ENCODE peak calls at places on chromosomes 1 and 21, in four cellular contexts. L, O, R and N are unnamed samples.

GRCh38 chr1:239630767-239631166 is 244.4 kb downstream of the CHRM3 start:
- DNase-seq in L (no peak), O (no peak), R (no peak), N (no peak)

GRCh38 chr1:185567006-185567405 is 167.2 kb upstream of the HMCN1 start:
- DNase-seq in R (no peak), L (no peak), O (no peak), N (no peak)

GRCh38 chr1:209648931-209649776 is 3.1 kb downstream of the LAMB3 start:
- DNase-seq in O (no peak), L (no peak), R (peak; percentile 59), N (no peak)

GRCh38 chr1:115493834-115494233 is 147.9 kb upstream of the VANGL1 start:
- DNase-seq in R (no peak), O (no peak), L (no peak), N (no peak)

GRCh38 chr21:31554511-31555022 is 104.9 kb upstream of the SOD1 start:
- DNase-seq in R (no peak), O (no peak), L (no peak), N (no peak)

GRCh38 chr1:209589440-209589839 is 5.9 kb downstream of the CAMK1G start:
- DNase-seq in O (no peak), R (no peak), L (no peak), N (no peak)

GRCh38 chr1:10779201-10779600 is 17.2 kb downstream of the CASZ1 start:
- DNase-seq in R (peak; percentile 84), L (peak; percentile 59), O (no peak), N (peak; percentile 80)

GRCh38 chr1:88763649-88764406 is 79.8 kb downstream of the PKN2 start:
- DNase-seq in O (no peak), R (no peak), L (no peak), N (no peak)

GRCh38 chr1:217052196-217052595 is 329.0 kb upstream of the ESRRG start:
- DNase-seq in R (no peak), O (no peak), L (no peak), N (no peak)

GRCh38 chr1:51924455-51924854 is 45.9 kb upstream of the NRDC start:
- DNase-seq in R (no peak), O (no peak), L (no peak), N (no peak)

GRCh38 chr1:21891621-21892479 is 45.3 kb downstream of the HSPG2 start:
- DNase-seq in L (no peak), R (no peak), O (no peak), N (no peak)

GRCh38 chr1:26391450-26391849 is 18.9 kb upstream of the ZNF683 start:
- DNase-seq in R (no peak), O (no peak), L (no peak), N (no peak)

GRCh38 chr1:150876111-150876434 is 326 bp downstream of the ARNT start:
- DNase-seq in R (no peak), L (no peak), O (no peak), N (peak; percentile 58)

GRCh38 chr1:225458222-225458631 is 30.4 kb upstream of the LBR start:
- DNase-seq in L (no peak), R (no peak), O (no peak), N (no peak)

GRCh38 chr21:45948576-45949141 is 32.9 kb upstream of the COL6A1 start:
- DNase-seq in L (no peak), R (no peak), O (peak; percentile 65), N (no peak)

GRCh38 chr1:247679639-247680038 is at the start of gene OR13G1:
- DNase-seq in L (no peak), R (no peak), O (no peak), N (no peak)

GRCh38 chr1:85224734-85225623 is 24.2 kb upstream of the SYDE2 start:
- DNase-seq in O (no peak), L (peak; percentile 61), R (peak; percentile 78), N (no peak)

GRCh38 chr1:70656371-70656770 is 245.3 kb downstream of the CTH start:
- DNase-seq in L (no peak), R (no peak), O (no peak), N (no peak)

GRCh38 chr1:240413732-240414131 is 198.2 kb downstream of the GREM2 start:
- DNase-seq in L (no peak), O (no peak), R (no peak), N (no peak)

DNA sequence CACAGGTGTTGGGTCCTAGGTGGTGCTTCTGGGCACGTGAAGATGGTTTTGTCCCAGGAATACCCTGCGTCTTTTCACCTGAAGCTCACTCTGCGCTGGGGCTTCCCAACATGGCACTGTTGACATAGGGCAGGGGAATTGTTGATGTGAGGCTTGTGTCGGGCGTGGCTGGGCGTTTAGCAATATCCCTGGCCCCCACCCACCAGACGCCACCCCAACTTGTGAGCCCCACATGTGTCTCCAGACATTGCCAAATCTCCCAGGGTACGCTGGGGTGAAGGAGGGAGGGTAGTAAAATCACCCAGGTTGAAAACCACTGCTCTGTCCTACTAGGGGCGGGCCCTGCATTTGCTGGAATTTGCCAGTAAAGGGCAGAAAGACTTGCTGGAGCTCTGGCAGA is 36.0 kb downstream of the SPSB1 start:
- DNase-seq in L (no peak), O (no peak), R (peak; percentile 47), N (no peak)
- H3K4me1 ChIP-seq in L (peaks cover 13% of the 10 kb centered on the region), O (no peaks in the 10 kb centered on the region), R (no peaks in the 10 kb centered on the region), N (peaks cover 9% of the 10 kb centered on the region)

GRCh38 chr1:227805606-227806197 is 9.8 kb upstream of the PRSS38 start:
- DNase-seq in R (no peak), L (no peak), O (no peak), N (no peak)
- TF ChIP-seq CTCF in R (no peak), L (no peak), O (no peak), N (no peak)

GRCh38 chr1:14519976-14520375 is 78.5 kb upstream of the KAZN start:
- DNase-seq in L (no peak), R (no peak), O (no peak), N (no peak)
- H3K4me3 ChIP-seq in L (no peak overlapping the region), R (no peak overlapping the region), O (no peak overlapping the region), N (no peak overlapping the region)

GRCh38 chr1:2319291-2319690 is 72.1 kb downstream of the MORN1 start:
- DNase-seq in R (no peak), O (no peak), L (no peak), N (no peak)
- H3K4me1 ChIP-seq in R (no peaks in the 10 kb centered on the region), O (peaks cover 48% of the 10 kb centered on the region), L (peaks cover 51% of the 10 kb centered on the region), N (peaks cover 20% of the 10 kb centered on the region)